ENCODE peak calls at places on chromosome 21, in four cellular contexts. A, V, T and S are unnamed samples.

GRCh38 chr21:39136711-39137110 is 46.5 kb downstream of the PSMG1 start:
- DNase-seq in V (no peak), A (no peak), T (no peak), S (no peak)

GRCh38 chr21:37815893-37816292 is 100.4 kb downstream of the KCNJ6 start:
- DNase-seq in A (no peak), V (no peak), T (no peak), S (no peak)

GRCh38 chr21:37592496-37592895 is 225.9 kb downstream of the DYRK1A start:
- DNase-seq in V (no peak), T (no peak), A (no peak), S (no peak)

GRCh38 chr21:33660406-33660805 is 18.1 kb downstream of the ITSN1 start:
- DNase-seq in V (no peak), A (no peak), T (no peak), S (no peak)

GRCh38 chr21:14959343-14959742 is 105.5 kb downstream of the NRIP1 start:
- DNase-seq in A (no peak), V (no peak), T (no peak), S (no peak)

GRCh38 chr21:32884062-32884461 is 112.5 kb upstream of the PAXBP1 start:
- DNase-seq in A (peak; percentile 34), T (no peak), V (peak; percentile 28), S (no peak)

GRCh38 chr21:31630062-31630711 is 29.3 kb upstream of the SOD1 start:
- DNase-seq in T (peak; percentile 8), A (no peak), V (no peak), S (no peak)

GRCh38 chr21:31780944-31781343 is 49.0 kb upstream of the SCAF4 start:
- DNase-seq in T (no peak), A (no peak), V (no peak), S (no peak)

GRCh38 chr21:36478207-36478701 is 1.7 kb downstream of the CLDN14 start:
- DNase-seq in V (no peak), T (peak; percentile 73), A (no peak), S (no peak)

GRCh38 chr21:33760641-33761103 is 118.4 kb downstream of the ITSN1 start:
- DNase-seq in T (no peak), V (no peak), A (no peak), S (no peak)

GRCh38 chr21:35198004-35198403 is 148.9 kb upstream of the RUNX1 start:
- DNase-seq in T (peak; percentile 32), A (no peak), V (no peak), S (no peak)

GRCh38 chr21:42635848-42636534 is 17.4 kb upstream of the PDE9A start:
- DNase-seq in V (no peak), T (no peak), A (no peak), S (no peak)
- TF ChIP-seq BHLHE40 in V (no peak), T (no peak), A (no peak), S (no peak)

GRCh38 chr21:15964181-15964855 is 234.5 kb downstream of the USP25 start:
- DNase-seq in A (no peak), V (no peak), T (no peak), S (no peak)
- TF ChIP-seq BHLHE40 in A (no peak), V (no peak), T (no peak), S (no peak)

GRCh38 chr21:44907966-44908364 is 12.7 kb downstream of the ITGB2 start:
- DNase-seq in A (peak; percentile 49), T (no peak), V (no peak), S (no peak)
- TF ChIP-seq BHLHE40 in A (no peak), T (no peak), V (no peak), S (no peak)

GRCh38 chr21:42512346-42513034 is 1.2 kb upstream of the SLC37A1 start:
- DNase-seq in V (no peak), T (no peak), A (no peak), S (no peak)

GRCh38 chr21:42514883-42515228 is 1.2 kb downstream of the SLC37A1 start:
- DNase-seq in T (no peak), A (no peak), V (no peak), S (no peak)

GRCh38 chr21:42513151-42513984 is at the start of gene SLC37A1:
- DNase-seq in A (peak; percentile 66), V (peak; percentile 54), T (no peak), S (no peak)

GRCh38 chr21:42515708-42516502 is 2.3 kb downstream of the SLC37A1 start:
- DNase-seq in A (no peak), T (no peak), V (no peak), S (no peak)

GRCh38 chr21:42513985-42514882 is 582 bp downstream of the SLC37A1 start:
- DNase-seq in V (peak; percentile 58), A (peak; percentile 43), T (peak; percentile 28), S (no peak)
- TF ChIP-seq BHLHE40 in V (no peak), A (no peak), T (no peak), S (peak; percentile 10)

GRCh38 chr21:17552410-17552809 is 39.6 kb downstream of the CXADR start:
- DNase-seq in V (no peak), A (no peak), T (no peak), S (no peak)

GRCh38 chr21:17560377-17560776 is 47.5 kb downstream of the CXADR start:
- DNase-seq in T (no peak), V (no peak), A (no peak), S (no peak)

GRCh38 chr21:17550671-17551308 is 37.9 kb downstream of the CXADR start:
- DNase-seq in T (no peak), V (no peak), A (no peak), S (no peak)

GRCh38 chr21:17554120-17554519 is 41.3 kb downstream of the CXADR start:
- DNase-seq in V (no peak), T (no peak), A (no peak), S (no peak)

DNA sequence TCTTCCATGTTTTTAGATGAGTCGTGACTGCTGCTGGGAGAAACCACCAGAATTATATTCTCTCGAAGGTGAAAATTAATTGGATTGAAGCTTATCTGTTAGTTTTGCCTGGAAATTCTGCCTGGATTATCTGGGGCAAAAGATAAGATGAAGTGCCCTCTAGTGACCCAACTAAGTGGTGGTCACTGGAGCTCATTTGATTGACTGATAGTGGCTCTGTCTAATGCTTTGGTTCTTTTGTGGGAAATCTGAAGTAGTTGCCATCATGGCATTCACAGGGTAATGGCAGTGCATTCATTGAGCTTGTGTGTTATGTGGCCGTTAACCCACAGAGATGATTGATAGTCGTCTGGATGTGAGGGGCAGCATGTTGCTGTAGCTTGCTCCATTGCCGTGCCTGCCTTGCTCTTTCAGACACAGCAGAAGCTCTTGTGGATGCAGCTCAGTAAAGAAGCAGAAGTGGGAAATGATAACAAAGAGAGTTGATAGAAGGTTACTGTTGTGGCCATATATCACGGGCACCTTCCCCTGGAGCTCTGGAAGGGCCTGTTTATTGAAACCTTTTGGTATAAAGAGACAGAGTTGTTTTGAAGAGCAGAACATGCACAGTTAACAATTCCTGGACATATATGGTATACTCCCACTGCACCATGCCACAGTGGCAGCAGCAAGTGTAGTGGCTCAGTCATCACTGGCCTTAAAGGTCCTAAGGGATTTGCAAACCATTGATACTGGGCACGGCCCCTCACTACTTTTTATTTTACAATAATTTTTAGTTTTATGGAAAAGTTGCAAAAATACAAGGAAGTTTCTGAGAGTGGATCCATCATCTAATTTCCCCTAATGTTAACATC is 42.0 kb downstream of the CXADR start:
- DNase-seq in T (peak; percentile 26), V (peak; percentile 19), A (no peak), S (no peak)
- TF ChIP-seq BHLHE40 in T (no peak), V (no peak), A (no peak), S (no peak)

DNA sequence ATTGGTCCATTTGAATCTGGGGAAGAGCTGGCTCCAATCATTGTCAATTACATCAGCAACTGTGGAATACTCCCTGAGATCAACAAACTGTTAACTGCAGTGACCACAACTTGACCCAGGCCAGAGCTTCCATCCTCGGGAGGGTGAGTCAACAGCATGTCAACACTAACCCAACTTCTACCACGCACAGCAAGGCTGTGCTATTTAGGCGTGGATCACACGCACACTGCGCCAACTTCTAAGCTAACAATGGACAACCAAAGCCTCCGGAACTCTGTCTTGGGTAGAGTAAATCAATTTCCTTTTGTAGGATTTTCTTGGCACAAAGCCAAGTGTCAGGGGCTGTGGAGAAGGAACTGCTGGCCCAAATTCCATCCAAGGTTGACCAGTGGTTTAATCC is 30.4 kb downstream of the APP start:
- DNase-seq in A (no peak), T (peak; percentile 33), V (peak; percentile 21), S (no peak)
- TF ChIP-seq BHLHE40 in A (no peak), T (no peak), V (no peak), S (no peak)

GRCh38 chr21:28938726-28939125 is 54.0 kb downstream of the LTN1 start:
- DNase-seq in T (no peak), A (no peak), V (no peak), S (no peak)
- TF ChIP-seq BHLHE40 in T (no peak), A (no peak), V (no peak), S (no peak)

DNA sequence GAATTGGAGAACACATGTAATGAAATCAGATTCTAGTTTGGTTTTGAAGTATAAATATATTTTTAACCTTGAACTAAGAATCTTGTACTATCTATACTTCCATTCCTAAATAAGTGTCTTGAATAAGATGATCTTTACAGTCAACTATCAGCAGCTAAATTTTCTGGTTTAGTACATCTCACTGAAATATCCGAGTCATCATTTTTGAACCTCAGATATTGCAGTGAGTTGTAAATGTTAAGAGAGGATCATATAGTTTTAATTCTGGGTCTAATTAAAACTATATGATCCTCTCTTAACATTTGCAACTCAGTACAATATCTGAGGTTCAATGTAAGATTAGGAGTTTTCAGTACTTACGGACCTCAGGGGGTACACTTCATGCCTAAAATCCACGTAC is 768.8 kb upstream of the ADAMTS5 start:
- DNase-seq in A (no peak), V (no peak), T (no peak), S (no peak)
- TF ChIP-seq BHLHE40 in A (no peak), V (no peak), T (no peak), S (no peak)

DNA sequence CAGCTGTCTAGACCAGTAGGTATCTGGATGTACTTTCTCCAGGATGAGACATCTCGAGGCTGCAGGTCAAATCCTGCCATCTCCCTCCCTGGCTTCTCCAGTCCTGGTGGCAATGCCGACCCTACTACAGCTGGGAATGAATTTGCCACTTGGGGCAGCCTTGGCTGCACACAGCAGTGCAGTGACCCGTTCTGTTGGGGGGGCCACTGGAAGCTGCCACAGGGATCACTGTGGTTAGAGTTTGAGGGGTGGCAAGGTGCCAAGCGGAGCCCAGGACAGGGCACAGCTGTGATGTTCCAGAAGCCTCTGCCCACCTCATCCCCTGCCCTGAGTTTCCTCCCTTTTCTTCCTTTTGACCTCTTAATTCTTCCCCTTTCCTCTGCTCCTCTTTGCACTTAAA is 17.1 kb downstream of the COL6A2 start:
- DNase-seq in V (no peak), A (no peak), T (no peak), S (no peak)
- TF ChIP-seq BHLHE40 in V (no peak), A (no peak), T (no peak), S (no peak)